ENCODE peak calls at places on chromosome 1, in four cellular contexts. G is tibial nerve, K is A549, P is transverse colon. Q is an unnamed sample.

GRCh38 chr1:183274836-183275235 is 88.8 kb downstream of the LAMC2 start:
- DNase-seq in P (no peak), K (no peak), G (no peak), Q (no peak)

GRCh38 chr1:51421961-51422360 is 91.6 kb upstream of the TTC39A start:
- DNase-seq in P (no peak), G (no peak), K (peak; percentile 29), Q (no peak)

GRCh38 chr1:24803220-24803619 is 58.0 kb downstream of the CLIC4 start:
- DNase-seq in G (no peak), P (no peak), K (no peak), Q (no peak)

GRCh38 chr1:154474802-154475201 is 27.2 kb upstream of the TDRD10 start:
- DNase-seq in G (peak; percentile 59), K (no peak), P (peak; percentile 90), Q (peak; percentile 81)

GRCh38 chr1:192274588-192274987 is 42.2 kb upstream of the RGS21 start:
- DNase-seq in K (no peak), P (no peak), G (no peak), Q (no peak)

GRCh38 chr1:19463204-19463803 is 22.0 kb downstream of the CAPZB start:
- DNase-seq in G (no peak), K (no peak), P (peak; percentile 69), Q (no peak)

GRCh38 chr1:10793129-10793651 is 3.3 kb downstream of the CASZ1 start:
- DNase-seq in G (no peak), P (peak; percentile 80), K (no peak), Q (no peak)

GRCh38 chr1:7380712-7381111 is 390.4 kb upstream of the VAMP3 start:
- DNase-seq in G (no peak), P (no peak), K (no peak), Q (peak; percentile 36)

GRCh38 chr1:196609114-196609737 is 986 bp upstream of the KCNT2 start:
- DNase-seq in K (peak; percentile 1), P (no peak), G (no peak), Q (peak; percentile 63)

GRCh38 chr1:176949033-176949662 is 215.4 kb downstream of the ASTN1 start:
- DNase-seq in G (no peak), K (peak; percentile 61), P (peak; percentile 8), Q (no peak)

GRCh38 chr1:89719502-89720306 is 86.8 kb downstream of the LRRC8C start:
- DNase-seq in G (no peak), K (no peak), P (no peak), Q (no peak)

GRCh38 chr1:30798389-30798951 is 40.9 kb upstream of the LAPTM5 start:
- DNase-seq in K (no peak), G (no peak), P (peak; percentile 51), Q (no peak)

GRCh38 chr1:109523706-109524105 is 14.2 kb upstream of the AMIGO1 start:
- DNase-seq in P (no peak), G (no peak), K (no peak), Q (no peak)

GRCh38 chr1:202272446-202272845 is 69.3 kb downstream of the UBE2T start:
- DNase-seq in P (no peak), G (no peak), K (no peak), Q (no peak)

GRCh38 chr1:27959792-27960603 is at the start of gene XKR8:
- DNase-seq in G (peak; percentile 49), K (peak; percentile 77), P (peak; percentile 89), Q (peak; percentile 87)

GRCh38 chr1:117555806-117556205 is 50.0 kb upstream of the TENT5C start:
- DNase-seq in G (no peak), K (no peak), P (no peak), Q (no peak)

GRCh38 chr1:4971666-4972065 is 317.3 kb downstream of the AJAP1 start:
- DNase-seq in G (no peak), K (no peak), P (no peak), Q (no peak)

GRCh38 chr1:155005076-155005971 is 2.7 kb downstream of the ZBTB7B start:
- DNase-seq in K (no peak), P (peak; percentile 86), G (no peak), Q (peak; percentile 92)

GRCh38 chr1:233518344-233518743 is 95.6 kb upstream of the KCNK1 start:
- DNase-seq in G (no peak), K (peak; percentile 33), P (peak; percentile 22), Q (no peak)

GRCh38 chr1:245431706-245432105 is 276.9 kb downstream of the KIF26B start:
- DNase-seq in P (no peak), K (no peak), G (no peak), Q (no peak)

GRCh38 chr1:115440733-115441132 is 102.7 kb upstream of the NGF start:
- DNase-seq in G (no peak), P (no peak), K (no peak), Q (no peak)

DNA sequence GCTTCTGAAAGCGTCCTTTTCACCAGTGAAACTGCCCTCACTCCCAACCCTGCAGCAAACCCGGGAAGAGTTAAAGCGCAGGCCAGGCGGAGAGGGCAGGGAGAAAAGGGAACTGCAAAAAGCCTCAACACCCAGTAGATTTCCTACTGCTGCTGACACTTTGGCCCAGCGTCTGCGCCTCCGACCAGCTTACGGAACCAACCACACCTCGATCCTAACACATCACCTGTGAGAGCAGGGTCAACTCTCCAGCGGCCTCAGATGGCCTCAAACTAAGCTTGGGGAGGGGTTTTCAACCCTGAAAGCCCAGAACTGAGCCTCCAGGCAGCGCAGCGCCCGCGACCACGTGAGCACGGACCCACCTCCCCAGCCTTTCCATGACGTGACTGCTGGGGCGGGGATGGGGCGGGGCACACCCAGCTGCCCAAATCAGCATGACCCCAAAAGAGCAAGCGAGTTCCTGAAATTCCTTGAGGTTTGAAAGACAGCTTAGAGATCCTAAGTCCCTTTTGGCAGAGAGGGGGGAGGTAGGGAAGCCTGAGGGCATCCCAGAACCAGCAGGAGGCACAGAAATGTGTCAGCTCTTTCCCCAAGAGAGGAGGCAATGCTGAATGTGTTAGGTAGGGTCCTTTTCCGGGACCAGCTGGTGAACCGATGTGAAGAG is 59.1 kb downstream of the ITPKB start:
- DNase-seq in G (peak; percentile 87), K (no peak), P (peak; percentile 87), Q (peak; percentile 96)
- TF ChIP-seq EP300 in G (peak; percentile 98), K (no peak), P (peak; percentile 54), Q (peak; percentile 46)

GRCh38 chr1:207241164-207241934 is 80.1 kb upstream of the CD55 start:
- DNase-seq in G (no peak), K (no peak), P (no peak), Q (no peak)
- TF ChIP-seq EP300 in G (no peak), K (no peak), P (no peak), Q (no peak)

DNA sequence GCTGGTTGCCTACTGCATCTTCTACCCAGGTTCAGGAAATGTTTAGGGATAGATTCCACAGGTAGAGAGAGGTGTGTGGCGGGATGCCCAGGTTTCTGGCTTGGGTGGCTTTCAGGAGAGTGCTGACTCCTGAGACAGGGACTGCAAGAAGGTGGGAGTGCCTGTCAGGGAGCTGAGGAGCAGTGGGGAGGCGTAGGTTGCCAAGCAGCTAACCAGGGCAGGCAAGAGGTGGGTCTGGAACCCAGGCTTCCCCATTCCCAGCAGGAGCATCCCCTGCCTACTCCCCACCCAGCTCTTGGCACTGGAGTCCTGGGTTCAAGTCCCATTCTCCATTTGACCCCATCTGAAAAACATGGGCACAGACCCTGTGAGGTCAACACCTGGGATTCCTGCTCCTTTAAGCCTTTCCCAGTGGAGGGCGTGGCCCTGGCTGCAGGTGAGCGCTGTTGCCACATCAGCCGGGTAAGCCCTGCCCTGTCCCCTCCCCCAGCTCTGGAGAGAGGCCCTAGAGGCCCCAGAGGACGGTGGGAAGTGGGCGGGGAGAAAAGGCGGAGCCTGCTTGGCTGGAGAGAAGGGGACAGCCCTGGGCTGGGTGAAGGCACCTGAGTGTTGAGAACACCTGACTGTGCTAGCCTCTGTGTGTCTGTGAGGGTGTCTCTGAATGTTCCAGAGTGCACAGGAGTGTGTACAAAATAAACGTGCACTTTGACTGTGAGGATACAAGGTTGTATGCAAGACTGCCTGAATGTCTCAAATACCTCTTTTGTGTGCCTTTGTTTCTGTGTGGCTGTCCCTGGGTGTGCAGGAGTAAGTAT is 13.9 kb upstream of the SYNC start:
- DNase-seq in P (peak; percentile 98), K (peak; percentile 65), G (no peak), Q (no peak)
- TF ChIP-seq EP300 in P (no peak), K (no peak), G (no peak), Q (no peak)

GRCh38 chr1:87072904-87073303 is 158.5 kb downstream of the HS2ST1 start:
- DNase-seq in P (no peak), K (no peak), G (no peak), Q (no peak)

GRCh38 chr1:87077959-87078673 is 163.7 kb downstream of the HS2ST1 start:
- DNase-seq in K (no peak), P (no peak), G (no peak), Q (no peak)

GRCh38 chr1:87074001-87074795 is 159.8 kb downstream of the HS2ST1 start:
- DNase-seq in K (no peak), P (no peak), G (no peak), Q (no peak)

GRCh38 chr1:87072431-87072830 is 158.0 kb downstream of the HS2ST1 start:
- DNase-seq in G (no peak), P (no peak), K (no peak), Q (no peak)
- TF ChIP-seq EP300 in G (no peak), P (no peak), K (no peak), Q (no peak)

DNA sequence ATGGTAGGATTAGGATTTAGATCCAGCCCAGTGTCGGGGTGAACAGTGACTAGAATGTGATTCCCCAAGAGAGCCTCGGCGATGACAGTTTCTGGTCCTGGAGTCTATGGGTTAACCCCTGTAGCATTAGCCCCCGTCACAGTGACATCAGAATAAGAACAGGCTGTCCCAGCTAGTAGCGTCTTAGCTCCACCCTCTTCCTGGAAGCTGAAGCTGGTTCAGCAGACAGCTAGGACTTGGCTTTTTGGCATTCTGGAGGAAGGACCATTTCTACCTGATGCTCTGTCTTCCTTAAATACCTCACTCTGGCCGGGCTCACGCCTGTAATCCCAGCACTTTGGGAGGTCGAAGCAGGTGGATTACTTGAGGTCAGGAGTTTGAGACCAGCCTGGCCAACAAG is 5.0 kb downstream of the NDUFS2 start:
- DNase-seq in K (no peak), P (peak; percentile 50), G (no peak), Q (peak; percentile 92)
- TF ChIP-seq EP300 in K (no peak), P (peak; percentile 95), G (peak; percentile 69), Q (peak; percentile 85)